ENCODE peak calls at places on chromosome 16, in five cellular contexts. Y, R, D, C and Q are unnamed samples.

GRCh38 chr16:86222541-86222940 is 287.8 kb upstream of the FOXF1 start:
- DNase-seq in Y (no peak), R (no peak), D (no peak), C (no peak), Q (no peak)

GRCh38 chr16:2692948-2693651 is 10.8 kb downstream of the KCTD5 start:
- DNase-seq in Y (no peak), R (no peak), D (no peak), C (no peak), Q (no peak)

GRCh38 chr16:11497851-11498289 is 88.8 kb downstream of the LITAF start:
- DNase-seq in Y (no peak), R (no peak), D (no peak), C (no peak), Q (no peak)

GRCh38 chr16:56281256-56281805 is 90.0 kb downstream of the GNAO1 start:
- DNase-seq in Y (no peak), R (peak; percentile 35), D (no peak), C (no peak), Q (no peak)

GRCh38 chr16:85979605-85980004 is 80.6 kb downstream of the IRF8 start:
- DNase-seq in Y (no peak), R (no peak), D (no peak), C (no peak), Q (no peak)

GRCh38 chr16:79612207-79612606 is 11.7 kb upstream of the MAF start:
- DNase-seq in Y (no peak), R (no peak), D (no peak), C (no peak), Q (no peak)

GRCh38 chr16:83040174-83040573 is 413.4 kb downstream of the CDH13 start:
- DNase-seq in Y (no peak), R (no peak), D (no peak), C (no peak), Q (no peak)

GRCh38 chr16:22427556-22427955 is 53.1 kb upstream of the CDR2 start:
- DNase-seq in Y (no peak), R (no peak), D (no peak), C (no peak), Q (no peak)

GRCh38 chr16:78249056-78249455 is 149.6 kb downstream of the WWOX start:
- DNase-seq in Y (no peak), R (peak; percentile 89), D (no peak), C (no peak), Q (no peak)

GRCh38 chr16:53495325-53495724 is 7.7 kb downstream of the AKTIP start:
- DNase-seq in Y (no peak), R (no peak), D (no peak), C (no peak), Q (peak; percentile 40)

GRCh38 chr16:19555938-19556778 is 655 bp downstream of the VPS35L start:
- DNase-seq in Y (peak; percentile 26), R (peak; percentile 62), D (no peak), C (no peak), Q (peak; percentile 58)

GRCh38 chr16:81657731-81658130 is 121.4 kb upstream of the PLCG2 start:
- DNase-seq in Y (no peak), R (no peak), D (no peak), C (no peak), Q (no peak)

GRCh38 chr16:81311762-81312161 is 3.0 kb upstream of the GAN start:
- DNase-seq in Y (no peak), R (no peak), D (no peak), C (no peak), Q (no peak)

GRCh38 chr16:68646948-68647659 is 2.0 kb downstream of the CDH3 start:
- DNase-seq in Y (no peak), R (no peak), D (no peak), C (no peak), Q (no peak)

GRCh38 chr16:49459953-49460735 is 86.5 kb downstream of the C16orf78 start:
- DNase-seq in Y (no peak), R (no peak), D (no peak), C (no peak), Q (peak; percentile 23)

GRCh38 chr16:57483725-57484514 is 2.4 kb downstream of the DOK4 start:
- DNase-seq in Y (no peak), R (no peak), D (no peak), C (no peak), Q (no peak)

GRCh38 chr16:84759061-84759460 is 59.3 kb downstream of the USP10 start:
- DNase-seq in Y (no peak), R (no peak), D (no peak), C (no peak), Q (no peak)

GRCh38 chr16:86096850-86097249 is 197.9 kb downstream of the IRF8 start:
- DNase-seq in Y (no peak), R (no peak), D (no peak), C (no peak), Q (no peak)

GRCh38 chr16:25691519-25692091 is at the start of gene HS3ST4:
- DNase-seq in Y (no peak), R (no peak), D (no peak), C (no peak), Q (no peak)

GRCh38 chr16:86285938-86286921 is 224.1 kb upstream of the FOXF1 start:
- DNase-seq in Y (no peak), R (no peak), D (no peak), C (no peak), Q (peak; percentile 30)

GRCh38 chr16:27385398-27385797 is 16.6 kb upstream of the IL21R start:
- DNase-seq in Y (no peak), R (no peak), D (no peak), C (no peak), Q (no peak)

GRCh38 chr16:78443780-78444422 is 344.4 kb downstream of the WWOX start:
- DNase-seq in Y (no peak), R (no peak), D (no peak), C (no peak), Q (no peak)

GRCh38 chr16:86952769-86953168 is 364.4 kb downstream of the C16orf95 start:
- DNase-seq in Y (no peak), R (no peak), D (no peak), C (no peak), Q (no peak)

GRCh38 chr16:87119168-87119567 is 198.0 kb downstream of the C16orf95 start:
- DNase-seq in Y (no peak), R (no peak), D (no peak), C (no peak), Q (no peak)

GRCh38 chr16:22424161-22424937 is 49.9 kb upstream of the CDR2 start:
- DNase-seq in Y (no peak), R (no peak), D (no peak), C (no peak), Q (no peak)

GRCh38 chr16:67968440-67969285 is at the start of gene SLC12A4:
- DNase-seq in Y (peak; percentile 85), R (no peak), D (peak; percentile 65), C (peak; percentile 78), Q (peak; percentile 95)

GRCh38 chr16:23595246-23595950 is 718 bp downstream of the NDUFAB1 start:
- DNase-seq in Y (peak; percentile 8), R (no peak), D (no peak), C (no peak), Q (no peak)

GRCh38 chr16:11310997-11311561 is 29.9 kb upstream of the PRM1 start:
- DNase-seq in Y (peak; percentile 80), R (no peak), D (no peak), C (no peak), Q (peak; percentile 94)

GRCh38 chr16:24670623-24671454 is 58.6 kb upstream of the TNRC6A start:
- DNase-seq in Y (no peak), R (peak; percentile 93), D (no peak), C (no peak), Q (no peak)

GRCh38 chr16:61862756-61863155 is 173.5 kb downstream of the CDH8 start:
- DNase-seq in Y (no peak), R (no peak), D (no peak), C (no peak), Q (no peak)

GRCh38 chr16:86289304-86289703 is 221.0 kb upstream of the FOXF1 start:
- DNase-seq in Y (no peak), R (no peak), D (no peak), C (no peak), Q (no peak)

GRCh38 chr16:68458101-68458500 is 9.8 kb upstream of the SMPD3 start:
- DNase-seq in Y (no peak), R (no peak), D (no peak), C (no peak), Q (no peak)

GRCh38 chr16:50509521-50510341 is 38.5 kb upstream of the NKD1 start:
- DNase-seq in Y (peak; percentile 48), R (peak; percentile 18), D (no peak), C (peak; percentile 19), Q (peak; percentile 53)

GRCh38 chr16:77499373-77500285 is 64.8 kb upstream of the ADAMTS18 start:
- DNase-seq in Y (no peak), R (no peak), D (no peak), C (no peak), Q (no peak)

GRCh38 chr16:53041196-53041977 is 11.3 kb downstream of the CHD9NB start:
- DNase-seq in Y (no peak), R (no peak), D (no peak), C (no peak), Q (no peak)

GRCh38 chr16:4176794-4177438 is 60.7 kb upstream of the ADCY9 start:
- DNase-seq in Y (no peak), R (no peak), D (no peak), C (no peak), Q (no peak)